ENCODE peak calls at places on chromosomes 7 and 10, in five cellular contexts. One of them, this sample, is unnamed.

GRCh38 chr10:118531105-118531851 is 64.2 kb downstream of the PRLHR start:
- DNase-seq in heart right ventricle: peak
- DNase-seq in right atrium auricular region: peak
- DNase-seq in activated naive CD4-positive, alpha-beta T cell treated with anti-CD3 and anti-CD28 coated beads for 36 hours: no peak
- DNase-seq in activated T-cell treated with anti-CD3 and anti-CD28 coated beads for 24 hours: no peak
- DNase-seq in this sample: no peak

GRCh38 chr7:29102554-29103151 is 43.7 kb downstream of the CPVL start:
- DNase-seq in heart right ventricle: peak
- DNase-seq in right atrium auricular region: peak
- DNase-seq in activated naive CD4-positive, alpha-beta T cell treated with anti-CD3 and anti-CD28 coated beads for 36 hours: peak
- DNase-seq in activated T-cell treated with anti-CD3 and anti-CD28 coated beads for 24 hours: no peak
- DNase-seq in this sample: no peak

GRCh38 chr7:24858108-24858977 is 101.1 kb upstream of the GSDME start:
- DNase-seq in heart right ventricle: no peak
- DNase-seq in right atrium auricular region: no peak
- DNase-seq in activated naive CD4-positive, alpha-beta T cell treated with anti-CD3 and anti-CD28 coated beads for 36 hours: no peak
- DNase-seq in activated T-cell treated with anti-CD3 and anti-CD28 coated beads for 24 hours: no peak
- DNase-seq in this sample: no peak

GRCh38 chr10:57898231-57898630 is 369.5 kb downstream of the IPMK start:
- DNase-seq in heart right ventricle: no peak
- DNase-seq in right atrium auricular region: no peak
- DNase-seq in activated naive CD4-positive, alpha-beta T cell treated with anti-CD3 and anti-CD28 coated beads for 36 hours: no peak
- DNase-seq in activated T-cell treated with anti-CD3 and anti-CD28 coated beads for 24 hours: no peak
- DNase-seq in this sample: no peak

GRCh38 chr10:100828744-100829102 is 83.3 kb downstream of the PAX2 start:
- DNase-seq in heart right ventricle: no peak
- DNase-seq in right atrium auricular region: no peak
- DNase-seq in activated naive CD4-positive, alpha-beta T cell treated with anti-CD3 and anti-CD28 coated beads for 36 hours: peak
- DNase-seq in activated T-cell treated with anti-CD3 and anti-CD28 coated beads for 24 hours: no peak
- DNase-seq in this sample: no peak

GRCh38 chr7:94906035-94906796 is 1.2 kb upstream of the PPP1R9A start:
- DNase-seq in heart right ventricle: no peak
- DNase-seq in right atrium auricular region: no peak
- DNase-seq in activated naive CD4-positive, alpha-beta T cell treated with anti-CD3 and anti-CD28 coated beads for 36 hours: no peak
- DNase-seq in activated T-cell treated with anti-CD3 and anti-CD28 coated beads for 24 hours: no peak
- DNase-seq in this sample: no peak

GRCh38 chr7:80403686-80404241 is 108.1 kb downstream of the GNAT3 start:
- DNase-seq in heart right ventricle: no peak
- DNase-seq in right atrium auricular region: no peak
- DNase-seq in activated naive CD4-positive, alpha-beta T cell treated with anti-CD3 and anti-CD28 coated beads for 36 hours: no peak
- DNase-seq in activated T-cell treated with anti-CD3 and anti-CD28 coated beads for 24 hours: no peak
- DNase-seq in this sample: no peak

GRCh38 chr10:12984165-12984747 is 17.3 kb downstream of the CCDC3 start:
- DNase-seq in heart right ventricle: no peak
- DNase-seq in right atrium auricular region: no peak
- DNase-seq in activated naive CD4-positive, alpha-beta T cell treated with anti-CD3 and anti-CD28 coated beads for 36 hours: no peak
- DNase-seq in activated T-cell treated with anti-CD3 and anti-CD28 coated beads for 24 hours: no peak
- DNase-seq in this sample: no peak

GRCh38 chr7:70599446-70600190 is 532.3 kb upstream of the GALNT17 start:
- DNase-seq in heart right ventricle: no peak
- DNase-seq in right atrium auricular region: no peak
- DNase-seq in activated naive CD4-positive, alpha-beta T cell treated with anti-CD3 and anti-CD28 coated beads for 36 hours: no peak
- DNase-seq in activated T-cell treated with anti-CD3 and anti-CD28 coated beads for 24 hours: no peak
- DNase-seq in this sample: no peak

GRCh38 chr10:12728569-12728968 is 272.9 kb downstream of the CCDC3 start:
- DNase-seq in heart right ventricle: no peak
- DNase-seq in right atrium auricular region: no peak
- DNase-seq in activated naive CD4-positive, alpha-beta T cell treated with anti-CD3 and anti-CD28 coated beads for 36 hours: no peak
- DNase-seq in activated T-cell treated with anti-CD3 and anti-CD28 coated beads for 24 hours: no peak
- DNase-seq in this sample: no peak

GRCh38 chr7:41711283-41712064 is 8.6 kb upstream of the INHBA start:
- DNase-seq in heart right ventricle: no peak
- DNase-seq in right atrium auricular region: no peak
- DNase-seq in activated naive CD4-positive, alpha-beta T cell treated with anti-CD3 and anti-CD28 coated beads for 36 hours: peak
- DNase-seq in activated T-cell treated with anti-CD3 and anti-CD28 coated beads for 24 hours: no peak
- DNase-seq in this sample: no peak